ENCODE peak calls at places on chromosomes 3 and 15, in nine cellular contexts. P is testis, S is heart left ventricle, F is neuronal stem cell, U is MM.1S, M is lower lobe of right lung, L is endodermal cell, J is psoas muscle, T is esophagus squamous epithelium. K is an unnamed sample. For H3K4me1, the result is how much of the 10 kb centered on the place peaks cover.

GRCh38 chr3:133452603-133453313 is 52.9 kb downstream of the BFSP2 start:
- DNase-seq in P (no peak), S (no peak), F (no peak), U (no peak), M (no peak), L (no peak), J (no peak), T (no peak), K (no peak)

GRCh38 chr15:26295331-26295730 is 432.2 kb upstream of the ATP10A start:
- DNase-seq in P (no peak), S (no peak), F (no peak), U (no peak), M (no peak), L (no peak), J (no peak), T (no peak), K (no peak)

GRCh38 chr3:169085827-169086226 is 577.7 kb downstream of the MECOM start:
- DNase-seq in P (no peak), S (no peak), F (no peak), U (no peak), M (no peak), L (no peak), J (no peak), T (no peak), K (no peak)

GRCh38 chr3:14142567-14143270 is 17.9 kb downstream of the TMEM43 start:
- DNase-seq in P (no peak), S (no peak), F (no peak), U (no peak), M (no peak), L (peak), J (no peak), T (no peak), K (no peak)

GRCh38 chr3:56970401-56971002 is 90.0 kb upstream of the SPATA12 start:
- DNase-seq in P (peak), S (no peak), F (no peak), U (no peak), M (no peak), L (no peak), J (no peak), T (no peak), K (no peak)

GRCh38 chr3:13276438-13277129 is 143.5 kb downstream of the NUP210 start:
- DNase-seq in P (no peak), S (peak), F (no peak), U (no peak), M (peak), L (no peak), J (no peak), T (no peak), K (peak)

GRCh38 chr15:101062063-101062462 is 142.9 kb downstream of the LRRK1 start:
- DNase-seq in P (peak), S (no peak), F (no peak), U (no peak), M (no peak), L (peak), J (no peak), T (no peak), K (no peak)

GRCh38 chr3:136465296-136465695 is 215.2 kb downstream of the PCCB start:
- DNase-seq in P (no peak), S (no peak), F (no peak), U (no peak), M (no peak), L (no peak), J (no peak), T (no peak), K (no peak)

GRCh38 chr15:45091161-45091560 is 22.8 kb downstream of the DUOX2 start:
- DNase-seq in P (no peak), S (no peak), F (no peak), U (no peak), M (no peak), L (no peak), J (no peak), T (no peak), K (peak)

GRCh38 chr3:153165211-153165815 is 3.3 kb downstream of the RAP2B start:
- DNase-seq in P (no peak), S (no peak), F (no peak), U (peak), M (no peak), L (no peak), J (no peak), T (no peak), K (no peak)

GRCh38 chr15:85685366-85685765 is 109.4 kb downstream of the KLHL25 start:
- DNase-seq in P (no peak), S (no peak), F (no peak), U (no peak), M (no peak), L (no peak), J (no peak), T (no peak), K (no peak)
- H3K4me1 ChIP-seq in P (under half), S (under half), F (under half), U (under half), M (under half), L (under half), J (under half), T (under half), K (under half)

GRCh38 chr15:47185222-47185800 is 532.0 kb upstream of the SEMA6D start:
- DNase-seq in P (no peak), S (no peak), F (no peak), U (no peak), M (no peak), L (no peak), J (no peak), T (no peak), K (no peak)
- H3K4me3 ChIP-seq in P (peak), S (peak), F (no peak), U (peak), M (peak), L (peak), J (peak), T (peak), K (peak)

GRCh38 chr3:196409409-196409808 is 22.8 kb downstream of the UBXN7 start:
- DNase-seq in P (no peak), S (no peak), F (no peak), U (no peak), M (no peak), L (no peak), J (no peak), T (no peak), K (no peak)
- H3K4me1 ChIP-seq in P (under half), S (under half), F (under half), U (under half), M (under half), L (under half), J (under half), T (under half), K (under half)

GRCh38 chr15:29570931-29571727 is 251.1 kb downstream of the TJP1 start:
- DNase-seq in P (peak), S (no peak), F (peak), U (peak), M (no peak), L (peak), J (no peak), T (no peak), K (no peak)
- H3K4me3 ChIP-seq in P (peak), S (peak), F (peak), U (peak), M (peak), L (peak), J (peak), T (peak), K (peak)

DNA sequence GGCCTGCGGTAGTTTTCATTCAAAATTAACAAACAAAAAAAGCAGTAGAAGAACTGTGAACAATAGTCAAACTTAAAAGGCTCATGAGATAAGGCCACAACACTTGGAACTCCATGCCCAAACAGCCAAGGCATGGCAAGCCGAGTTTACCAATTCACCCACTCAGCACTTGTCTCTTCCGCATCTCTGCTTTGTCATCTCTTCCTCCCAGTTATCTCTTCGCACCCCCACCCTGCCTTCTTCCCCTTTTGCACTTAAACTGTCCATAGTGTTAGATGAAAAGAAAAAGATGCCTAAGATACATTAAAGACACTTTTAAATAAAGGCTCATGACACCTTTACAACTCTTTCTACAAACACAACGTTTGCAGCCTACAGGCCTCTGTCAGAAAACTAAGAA is 11.1 kb downstream of the TLE3 start:
- DNase-seq in P (peak), S (peak), F (no peak), U (no peak), M (no peak), L (no peak), J (no peak), T (no peak), K (no peak)
- H3K4me1 ChIP-seq in P (under half), S (under half), F (half or more), U (under half), M (half or more), L (under half), J (under half), T (half or more), K (under half)

DNA sequence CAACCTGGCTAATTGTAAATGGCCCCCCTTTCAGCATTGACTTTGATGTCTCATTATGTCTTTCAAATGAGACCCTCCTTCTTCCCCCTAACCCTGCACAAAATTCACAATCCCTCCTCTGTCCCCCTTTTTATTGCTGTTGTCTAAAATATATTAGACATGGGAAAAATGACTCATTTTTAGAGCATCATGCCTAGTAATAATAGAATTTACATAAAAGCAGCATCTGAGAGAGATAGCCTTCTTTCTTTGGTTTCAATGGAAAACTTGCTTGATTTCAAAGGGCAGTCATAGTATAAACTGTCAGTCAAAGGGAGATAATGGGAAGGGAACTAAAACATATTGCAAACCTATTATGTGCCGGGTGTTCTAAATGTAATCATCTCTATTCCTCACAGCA is 34.6 kb upstream of the GREM1 start:
- DNase-seq in P (no peak), S (no peak), F (no peak), U (no peak), M (no peak), L (no peak), J (no peak), T (no peak), K (no peak)
- H3K4me3 ChIP-seq in P (no peak), S (no peak), F (no peak), U (no peak), M (no peak), L (no peak), J (no peak), T (no peak), K (no peak)

K was measured in tibial artery.